ENCODE peak calls at places on chromosomes 12 and 14, in six cellular contexts. F, H, X, C, Q and V are unnamed samples. For H3K4me1, the result is how much of the 10 kb centered on the place peaks cover.

GRCh38 chr12:12927211-12928079 is 24.5 kb downstream of the GPRC5D start:
- DNase-seq in F (no peak), H (peak), X (peak), C (peak), Q (peak), V (no peak)

GRCh38 chr12:111792155-111792876 is 25.6 kb downstream of the ALDH2 start:
- DNase-seq in F (no peak), H (no peak), X (no peak), C (peak), Q (no peak), V (no peak)

GRCh38 chr14:32567543-32568384 is 238.7 kb downstream of the AKAP6 start:
- DNase-seq in F (no peak), H (no peak), X (peak), C (no peak), Q (no peak), V (no peak)

GRCh38 chr12:132723764-132724140 is 13.1 kb downstream of the PGAM5 start:
- DNase-seq in F (no peak), H (no peak), X (no peak), C (no peak), Q (no peak), V (no peak)

GRCh38 chr14:52790011-52790755 is 1.2 kb downstream of the GNPNAT1 start:
- DNase-seq in F (peak), H (no peak), X (peak), C (no peak), Q (no peak), V (no peak)

GRCh38 chr12:58176296-58176869 is 235.0 kb downstream of the ATP23 start:
- DNase-seq in F (peak), H (no peak), X (peak), C (peak), Q (peak), V (no peak)

GRCh38 chr12:62379026-62379722 is 87.5 kb upstream of the MON2 start:
- DNase-seq in F (no peak), H (no peak), X (no peak), C (no peak), Q (no peak), V (no peak)

GRCh38 chr12:20214286-20214685 is 154.1 kb upstream of the PDE3A start:
- DNase-seq in F (no peak), H (no peak), X (peak), C (no peak), Q (no peak), V (no peak)

GRCh38 chr12:131831021-131831571 is 2.9 kb downstream of the MMP17 start:
- DNase-seq in F (no peak), H (no peak), X (no peak), C (no peak), Q (no peak), V (no peak)

GRCh38 chr14:105187935-105188524 is 6.9 kb upstream of the NUDT14 start:
- DNase-seq in F (no peak), H (no peak), X (no peak), C (peak), Q (no peak), V (no peak)

GRCh38 chr12:92543359-92543758 is 159.4 kb upstream of the PLEKHG7 start:
- DNase-seq in F (no peak), H (peak), X (no peak), C (peak), Q (no peak), V (no peak)

GRCh38 chr12:12613334-12613733 is 1.7 kb downstream of the CREBL2 start:
- DNase-seq in F (no peak), H (no peak), X (no peak), C (no peak), Q (no peak), V (no peak)

GRCh38 chr12:64006211-64006610 is 161.7 kb downstream of the SRGAP1 start:
- DNase-seq in F (no peak), H (no peak), X (no peak), C (no peak), Q (no peak), V (no peak)

GRCh38 chr12:114006482-114007425 is 40.6 kb upstream of the RBM19 start:
- DNase-seq in F (peak), H (no peak), X (no peak), C (no peak), Q (no peak), V (no peak)
- TF ChIP-seq CTCF in F (peak), H (no peak), X (no peak), C (no peak), Q (no peak), V (no peak)

DNA sequence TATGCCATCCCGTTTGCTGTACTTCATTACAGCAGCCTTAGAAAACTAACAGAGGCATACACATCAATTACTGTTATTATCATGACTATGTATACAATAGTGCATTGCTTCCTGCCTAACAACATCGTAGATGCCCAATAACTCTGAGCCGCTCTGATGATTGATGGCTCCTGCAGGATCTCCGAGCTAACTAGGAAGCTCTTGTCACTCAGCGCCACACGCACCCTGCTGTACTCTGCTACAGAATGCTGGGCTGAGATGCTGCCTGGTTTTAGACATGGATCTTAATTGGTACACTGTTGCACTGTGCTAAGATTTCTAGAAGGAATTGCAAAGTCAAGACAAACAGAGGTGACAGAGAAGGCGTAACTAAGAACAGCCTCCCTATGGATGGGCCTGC is 169.3 kb downstream of the SLC15A4 start:
- DNase-seq in F (no peak), H (no peak), X (no peak), C (no peak), Q (no peak), V (no peak)
- TF ChIP-seq POLR2AphosphoS5 in F (no peak), H (no peak), X (no peak), C (no peak), Q (no peak), V (no peak)

GRCh38 chr14:93114068-93114710 is 1.5 kb downstream of the ITPK1 start:
- DNase-seq in F (peak), H (no peak), X (peak), C (no peak), Q (no peak), V (no peak)

GRCh38 chr14:93110856-93111419 is 4.8 kb downstream of the ITPK1 start:
- DNase-seq in F (no peak), H (no peak), X (no peak), C (no peak), Q (no peak), V (no peak)

GRCh38 chr14:93113678-93114067 is 2.1 kb downstream of the ITPK1 start:
- DNase-seq in F (peak), H (no peak), X (no peak), C (no peak), Q (no peak), V (no peak)

GRCh38 chr14:93114713-93115068 is 1.0 kb downstream of the ITPK1 start:
- DNase-seq in F (peak), H (no peak), X (no peak), C (peak), Q (no peak), V (no peak)

GRCh38 chr14:93112891-93113677 is 2.6 kb downstream of the ITPK1 start:
- DNase-seq in F (peak), H (peak), X (peak), C (peak), Q (peak), V (peak)
- H3K4me1 ChIP-seq in F (under half), H (under half), X (under half), C (under half), Q (under half), V (half or more)

GRCh38 chr14:93185333-93185688 is 194 bp downstream of the LYSET start:
- DNase-seq in F (no peak), H (no peak), X (no peak), C (no peak), Q (no peak), V (no peak)

GRCh38 chr14:93186461-93186860 is 1.3 kb downstream of the LYSET start:
- DNase-seq in F (no peak), H (no peak), X (peak), C (no peak), Q (no peak), V (no peak)

GRCh38 chr14:93183596-93184317 is 940 bp downstream of the MOAP1 start:
- DNase-seq in F (no peak), H (no peak), X (no peak), C (peak), Q (no peak), V (no peak)

GRCh38 chr14:93186961-93187360 is 1.8 kb downstream of the LYSET start:
- DNase-seq in F (no peak), H (no peak), X (peak), C (no peak), Q (no peak), V (no peak)

GRCh38 chr14:93184391-93185332 is at the start of the genes LYSET and MOAP1:
- DNase-seq in F (peak), H (peak), X (peak), C (peak), Q (no peak), V (peak)
- TF ChIP-seq CTCF in F (peak), H (no peak), X (no peak), C (no peak), Q (peak), V (no peak)

GRCh38 chr12:3809357-3810015 is 56.6 kb upstream of the CRACR2A start:
- DNase-seq in F (no peak), H (no peak), X (no peak), C (no peak), Q (no peak), V (no peak)

GRCh38 chr12:3805058-3805457 is 52.1 kb upstream of the CRACR2A start:
- DNase-seq in F (no peak), H (no peak), X (no peak), C (no peak), Q (no peak), V (no peak)

GRCh38 chr12:3802721-3803120 is 49.8 kb upstream of the CRACR2A start:
- DNase-seq in F (no peak), H (no peak), X (no peak), C (no peak), Q (no peak), V (no peak)

DNA sequence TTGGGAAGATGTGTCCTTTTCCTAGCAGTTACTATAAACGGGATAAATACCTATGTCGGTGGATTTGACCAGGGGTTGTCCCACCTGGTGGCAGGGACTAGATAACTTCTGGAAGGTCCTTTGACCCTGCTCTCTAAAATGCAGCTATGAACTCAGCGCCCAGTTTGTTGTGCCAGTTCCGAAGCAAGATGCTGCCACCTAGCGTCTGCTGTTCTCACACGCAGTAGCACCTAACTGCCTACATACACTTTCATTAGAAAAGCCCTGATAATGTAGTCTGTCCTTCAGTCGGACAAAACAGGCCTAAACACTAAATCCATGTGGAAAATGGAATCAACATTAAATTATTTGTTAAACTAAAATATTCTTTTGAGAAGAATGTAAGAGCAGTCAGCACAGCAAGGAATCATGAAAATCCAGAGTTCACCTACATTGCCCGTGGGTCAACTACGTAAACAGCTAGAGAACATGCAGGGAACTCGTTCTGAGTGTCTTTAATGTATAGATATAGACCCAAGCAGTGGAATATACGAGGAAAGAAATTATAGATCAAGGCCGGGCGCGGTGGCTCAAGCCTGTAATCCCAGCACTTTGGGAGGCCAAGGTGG is 51.1 kb upstream of the CRACR2A start:
- DNase-seq in F (peak), H (peak), X (peak), C (peak), Q (peak), V (no peak)
- TF ChIP-seq POLR2AphosphoS5 in F (no peak), H (no peak), X (no peak), C (no peak), Q (no peak), V (no peak)

DNA sequence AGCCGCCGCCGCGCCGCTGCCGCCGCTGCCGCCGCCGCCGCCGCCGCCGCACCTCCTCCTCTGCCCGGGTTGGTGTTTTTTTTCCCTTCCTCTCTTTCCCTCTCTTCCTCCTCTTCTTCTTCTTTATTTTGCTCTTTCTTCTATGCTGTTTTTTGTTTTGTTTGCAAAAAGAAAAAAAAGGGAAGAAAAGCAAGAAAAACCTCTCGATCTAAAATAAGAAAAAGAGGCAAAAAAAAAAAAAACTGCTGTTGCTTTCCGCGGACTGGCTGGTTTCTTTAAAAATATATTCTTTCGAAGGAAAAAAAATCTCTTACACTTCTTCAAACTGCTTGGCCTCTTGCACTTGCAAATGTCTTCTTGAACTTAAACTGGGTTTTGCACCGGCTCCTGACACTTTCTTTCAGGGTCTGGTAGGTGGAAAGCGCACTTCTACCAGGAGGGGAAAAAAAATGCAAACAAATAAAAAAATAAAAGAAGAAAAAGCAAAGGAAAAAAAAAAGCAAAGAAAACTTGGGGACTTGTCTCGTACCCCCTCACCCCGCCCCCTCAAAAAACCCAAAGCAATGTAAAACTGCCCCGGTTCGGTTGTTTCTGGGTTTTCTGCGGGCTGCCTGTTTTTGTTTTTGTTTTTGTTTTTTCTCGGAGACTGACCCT is 582 bp downstream of the BCL11B start:
- DNase-seq in F (no peak), H (no peak), X (no peak), C (no peak), Q (no peak), V (no peak)
- H3K4me1 ChIP-seq in F (under half), H (under half), X (under half), C (under half), Q (under half), V (half or more)